ENCODE peak calls at places on chromosomes 7 and 10, in five cellular contexts. W is pancreas; K is IMR-90; D is activated CD8-positive, alpha-beta T cell treated with anti-CD3 and anti-CD28 coated beads for 36 hours; F is GM20000. N is an unnamed sample.

GRCh38 chr10:17958049-17958448 is 6.3 kb downstream of the SLC39A12 start:
- DNase-seq in W (no peak), K (no peak), D (no peak), F (no peak), N (no peak)

GRCh38 chr7:128800567-128800966 is 8.8 kb downstream of the CCDC136 start:
- DNase-seq in W (no peak), K (no peak), D (no peak), F (no peak), N (no peak)

GRCh38 chr7:139382439-139382838 is 22.7 kb downstream of the LUC7L2 start:
- DNase-seq in W (no peak), K (no peak), D (no peak), F (no peak), N (no peak)

GRCh38 chr10:61750943-61751471 is 88.3 kb downstream of the CABCOCO1 start:
- DNase-seq in W (peak), K (peak), D (peak), F (peak), N (peak)

GRCh38 chr7:133180717-133181116 is 72.2 kb upstream of the EXOC4 start:
- DNase-seq in W (no peak), K (no peak), D (no peak), F (no peak), N (no peak)

GRCh38 chr7:22137466-22137865 is 191.8 kb upstream of the CDCA7L start:
- DNase-seq in W (no peak), K (peak), D (no peak), F (no peak), N (no peak)

GRCh38 chr7:124310934-124311390 is 278.1 kb upstream of the TMEM229A start:
- DNase-seq in W (no peak), K (peak), D (no peak), F (no peak), N (no peak)

GRCh38 chr7:156842317-156842716 is 50.7 kb downstream of the LMBR1 start:
- DNase-seq in W (no peak), K (no peak), D (no peak), F (no peak), N (no peak)

GRCh38 chr10:68934994-68935393 is 21.0 kb upstream of the DDX21 start:
- DNase-seq in W (no peak), K (no peak), D (no peak), F (no peak), N (no peak)

GRCh38 chr7:151727579-151728285 is 149.2 kb downstream of the PRKAG2 start:
- DNase-seq in W (peak), K (peak), D (peak), F (peak), N (peak)
- TF ChIP-seq CTCF in W (no peak), K (peak), D (no peak), F (no peak), N (no peak)

GRCh38 chr7:52270301-52270700 is 765.1 kb upstream of the POM121L12 start:
- DNase-seq in W (no peak), K (no peak), D (no peak), F (no peak), N (no peak)

GRCh38 chr7:52271663-52272062 is 763.8 kb upstream of the POM121L12 start:
- DNase-seq in W (no peak), K (no peak), D (no peak), F (no peak), N (no peak)

GRCh38 chr7:52269669-52270068 is 765.8 kb upstream of the POM121L12 start:
- DNase-seq in W (no peak), K (no peak), D (no peak), F (no peak), N (no peak)

DNA sequence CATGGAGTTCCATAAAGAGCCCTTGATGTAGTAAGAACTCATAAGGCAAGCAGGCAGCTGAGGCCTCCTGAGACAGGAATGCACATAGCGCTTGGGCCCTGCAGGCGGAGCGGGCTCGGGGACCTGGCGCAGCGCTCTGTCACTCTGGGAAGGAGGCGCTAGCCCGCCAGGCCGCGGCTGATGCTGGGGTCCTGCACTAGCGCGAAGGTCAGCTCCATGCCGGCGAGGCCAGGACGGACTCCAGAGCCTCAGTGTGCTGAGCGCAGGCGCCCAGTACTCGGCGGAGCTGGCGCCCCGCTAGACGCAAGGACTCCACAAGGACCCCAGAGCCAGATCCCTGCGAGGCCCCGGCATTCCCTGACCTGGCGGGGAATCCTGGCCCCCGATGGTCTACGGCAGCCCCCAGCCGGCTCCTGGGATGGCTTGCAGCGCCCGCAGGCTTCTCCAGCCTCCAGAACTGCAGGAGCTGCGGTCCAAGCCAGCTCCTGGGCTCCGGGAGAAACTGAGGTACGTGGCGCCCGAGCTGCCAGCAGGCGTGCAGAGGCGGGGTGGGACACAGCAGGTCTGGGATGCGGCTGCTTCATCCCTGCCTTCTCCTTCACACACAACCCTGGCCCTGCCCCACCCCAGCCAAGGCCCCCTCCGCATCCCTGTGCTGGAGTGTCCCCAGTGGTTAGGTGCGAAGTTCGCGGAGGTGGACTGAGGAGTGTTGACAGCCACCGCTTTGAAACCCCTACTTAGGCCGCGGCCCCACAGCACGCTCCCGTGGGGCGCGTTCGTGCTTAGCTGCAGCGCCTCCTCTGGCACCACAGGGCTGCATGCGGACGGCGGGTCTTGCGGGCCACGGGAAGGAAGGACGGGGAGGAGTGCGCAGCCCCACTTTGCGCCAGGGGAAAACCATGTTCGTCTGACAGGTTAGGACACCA is 761.5 kb upstream of the POM121L12 start:
- DNase-seq in W (no peak), K (no peak), D (no peak), F (no peak), N (no peak)
- TF ChIP-seq CTCF in W (no peak), K (no peak), D (no peak), F (no peak), N (no peak)

DNA sequence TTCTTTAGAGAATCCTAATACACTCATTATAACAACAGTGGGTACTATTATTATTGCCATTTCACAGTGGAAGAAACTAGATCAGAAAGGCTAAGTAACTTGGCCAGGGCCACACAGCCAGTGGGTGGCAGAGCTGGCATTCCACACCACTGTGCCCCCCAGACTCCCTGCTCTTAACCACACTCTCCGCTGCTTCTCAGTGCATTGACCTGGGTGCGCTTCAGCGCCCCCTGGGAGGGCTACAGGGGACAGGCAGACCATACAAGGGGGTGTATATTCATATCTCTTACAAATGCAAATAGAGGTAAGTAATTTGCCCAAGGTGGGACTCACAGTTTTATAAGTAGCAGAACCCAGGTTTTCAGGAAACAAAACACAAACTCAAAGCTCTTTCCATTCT is 77.0 kb upstream of the NMT2 start:
- DNase-seq in W (no peak), K (no peak), D (peak), F (no peak), N (peak)
- TF ChIP-seq CTCF in W (no peak), K (peak), D (peak), F (peak), N (peak)

GRCh38 chr10:99172950-99173349 is 62.7 kb downstream of the HPSE2 start:
- DNase-seq in W (no peak), K (no peak), D (no peak), F (no peak), N (no peak)

GRCh38 chr10:99172130-99172738 is 63.4 kb downstream of the HPSE2 start:
- DNase-seq in W (peak), K (peak), D (peak), F (no peak), N (peak)
- TF ChIP-seq CTCF in W (peak), K (peak), D (no peak), F (no peak), N (peak)

N was measured in Caco-2.